ENCODE peak calls at places on chromosomes 11 and 22, in ten cellular contexts. One of them, this sample, is unnamed. For H3K4me1, the result is how much of the 10 kb centered on the place peaks cover.

GRCh38 chr11:20429216-20429615 is 41.7 kb downstream of the PRMT3 start:
- DNase-seq in uterus: no peak
- DNase-seq in DND-41: no peak
- DNase-seq in prostate gland: no peak
- DNase-seq in effector memory CD4-positive, alpha-beta T cell: no peak
- DNase-seq in mammary epithelial cell: no peak
- DNase-seq in suprapubic skin: no peak
- DNase-seq in IMR-90: no peak
- DNase-seq in mesendoderm: no peak
- DNase-seq in neural progenitor cell: no peak
- DNase-seq in this sample: no peak

GRCh38 chr11:62883677-62884076 is 3.0 kb downstream of the SLC3A2 start:
- DNase-seq in effector memory CD4-positive, alpha-beta T cell: no peak
- DNase-seq in IMR-90: no peak
- DNase-seq in neural progenitor cell: no peak
- DNase-seq in mammary epithelial cell: no peak
- DNase-seq in mesendoderm: no peak
- DNase-seq in uterus: no peak
- DNase-seq in suprapubic skin: no peak
- DNase-seq in DND-41: no peak
- DNase-seq in prostate gland: no peak
- DNase-seq in this sample: no peak

GRCh38 chr11:65102142-65103095 is 6.4 kb downstream of the VPS51 start:
- DNase-seq in prostate gland: no peak
- DNase-seq in mesendoderm: no peak
- DNase-seq in uterus: no peak
- DNase-seq in effector memory CD4-positive, alpha-beta T cell: no peak
- DNase-seq in IMR-90: peak
- DNase-seq in suprapubic skin: no peak
- DNase-seq in DND-41: no peak
- DNase-seq in neural progenitor cell: no peak
- DNase-seq in mammary epithelial cell: no peak
- DNase-seq in this sample: no peak

GRCh38 chr22:24985824-24986214 is 33.3 kb downstream of the KIAA1671 start:
- DNase-seq in neural progenitor cell: no peak
- DNase-seq in mesendoderm: peak
- DNase-seq in effector memory CD4-positive, alpha-beta T cell: no peak
- DNase-seq in suprapubic skin: no peak
- DNase-seq in mammary epithelial cell: peak
- DNase-seq in prostate gland: no peak
- DNase-seq in uterus: peak
- DNase-seq in IMR-90: peak
- DNase-seq in DND-41: no peak
- DNase-seq in this sample: peak

GRCh38 chr11:94928146-94928995 is 45.0 kb downstream of the CWC15 start:
- DNase-seq in DND-41: no peak
- DNase-seq in uterus: no peak
- DNase-seq in mammary epithelial cell: no peak
- DNase-seq in mesendoderm: no peak
- DNase-seq in neural progenitor cell: no peak
- DNase-seq in IMR-90: no peak
- DNase-seq in suprapubic skin: no peak
- DNase-seq in prostate gland: no peak
- DNase-seq in effector memory CD4-positive, alpha-beta T cell: no peak
- DNase-seq in this sample: no peak

GRCh38 chr11:72411623-72412532 is 22.5 kb downstream of the CLPB start:
- DNase-seq in IMR-90: no peak
- DNase-seq in mammary epithelial cell: no peak
- DNase-seq in DND-41: no peak
- DNase-seq in suprapubic skin: no peak
- DNase-seq in neural progenitor cell: peak
- DNase-seq in uterus: no peak
- DNase-seq in mesendoderm: peak
- DNase-seq in prostate gland: no peak
- DNase-seq in effector memory CD4-positive, alpha-beta T cell: no peak
- DNase-seq in this sample: no peak

GRCh38 chr11:9170450-9170849 is 79.1 kb upstream of the SCUBE2 start:
- DNase-seq in neural progenitor cell: no peak
- DNase-seq in suprapubic skin: no peak
- DNase-seq in DND-41: no peak
- DNase-seq in mammary epithelial cell: no peak
- DNase-seq in IMR-90: peak
- DNase-seq in uterus: no peak
- DNase-seq in prostate gland: no peak
- DNase-seq in effector memory CD4-positive, alpha-beta T cell: no peak
- DNase-seq in mesendoderm: peak
- DNase-seq in this sample: no peak

GRCh38 chr11:33692013-33692504 is 8.6 kb downstream of the C11orf91 start:
- DNase-seq in uterus: peak
- DNase-seq in IMR-90: peak
- DNase-seq in mammary epithelial cell: peak
- DNase-seq in effector memory CD4-positive, alpha-beta T cell: no peak
- DNase-seq in DND-41: no peak
- DNase-seq in mesendoderm: peak
- DNase-seq in suprapubic skin: peak
- DNase-seq in neural progenitor cell: peak
- DNase-seq in prostate gland: peak
- DNase-seq in this sample: peak

GRCh38 chr11:20873054-20873453 is 203.7 kb downstream of the NELL1 start:
- DNase-seq in neural progenitor cell: peak
- DNase-seq in suprapubic skin: no peak
- DNase-seq in mammary epithelial cell: peak
- DNase-seq in prostate gland: peak
- DNase-seq in effector memory CD4-positive, alpha-beta T cell: no peak
- DNase-seq in DND-41: peak
- DNase-seq in uterus: no peak
- DNase-seq in IMR-90: no peak
- DNase-seq in mesendoderm: peak
- DNase-seq in this sample: no peak

DNA sequence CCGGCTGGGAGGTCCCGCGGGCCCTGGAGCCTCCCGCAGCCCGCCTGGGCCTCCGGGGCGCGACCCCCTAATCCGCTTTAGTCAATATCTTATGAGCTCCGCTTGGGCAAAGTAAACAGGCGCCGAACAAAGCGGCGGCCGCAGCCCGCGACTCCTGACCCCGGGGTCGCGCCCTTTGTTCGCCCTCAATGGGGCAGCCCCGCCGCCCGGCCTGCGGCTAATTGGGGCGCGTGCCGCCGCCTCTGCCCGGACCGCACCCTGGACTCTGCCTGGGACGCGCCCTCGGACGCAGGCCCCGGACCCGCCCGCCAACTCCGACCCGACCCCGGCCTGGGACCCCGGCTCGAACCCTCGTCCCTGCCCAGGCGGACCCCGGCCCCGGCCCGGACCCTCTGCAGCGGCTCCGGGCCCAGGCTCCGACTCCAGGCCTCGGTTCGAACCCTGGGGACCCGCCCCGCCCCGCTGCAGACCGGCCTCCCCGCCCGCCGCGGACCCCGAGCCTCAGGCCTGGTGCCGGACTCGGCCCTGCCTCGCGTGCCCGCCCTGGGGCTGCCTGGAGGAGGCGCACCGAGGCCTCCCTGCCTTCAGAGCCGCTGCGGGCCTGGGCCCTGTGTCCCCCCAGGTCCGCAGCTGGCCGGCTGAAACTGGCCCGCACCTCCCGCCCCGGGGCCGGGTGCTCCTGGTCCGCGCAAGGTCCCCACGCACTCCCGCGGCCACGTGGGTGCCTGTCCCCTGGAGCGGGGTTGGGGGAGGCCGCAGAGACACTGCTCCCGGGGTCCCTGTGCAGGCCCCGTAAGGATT is 84.7 kb upstream of the WNT7B start:
- DNase-seq in effector memory CD4-positive, alpha-beta T cell: no peak
- DNase-seq in mammary epithelial cell: peak
- DNase-seq in DND-41: no peak
- DNase-seq in uterus: peak
- DNase-seq in suprapubic skin: peak
- DNase-seq in prostate gland: no peak
- DNase-seq in IMR-90: no peak
- DNase-seq in neural progenitor cell: peak
- DNase-seq in mesendoderm: peak
- DNase-seq in this sample: no peak
- H3K4me1 ChIP-seq in effector memory CD4-positive, alpha-beta T cell: under half
- H3K4me1 ChIP-seq in mammary epithelial cell: half or more
- H3K4me1 ChIP-seq in DND-41: under half
- H3K4me1 ChIP-seq in uterus: under half
- H3K4me1 ChIP-seq in suprapubic skin: half or more
- H3K4me1 ChIP-seq in prostate gland: under half
- H3K4me1 ChIP-seq in IMR-90: under half
- H3K4me1 ChIP-seq in neural progenitor cell: under half
- H3K4me1 ChIP-seq in mesendoderm: under half
- H3K4me1 ChIP-seq in this sample: half or more

GRCh38 chr11:44805596-44805995 is 78.8 kb downstream of the TSPAN18 start:
- DNase-seq in suprapubic skin: no peak
- DNase-seq in mammary epithelial cell: no peak
- DNase-seq in IMR-90: peak
- DNase-seq in DND-41: no peak
- DNase-seq in mesendoderm: peak
- DNase-seq in neural progenitor cell: no peak
- DNase-seq in prostate gland: no peak
- DNase-seq in uterus: no peak
- DNase-seq in effector memory CD4-positive, alpha-beta T cell: no peak
- DNase-seq in this sample: no peak
- H3K27ac ChIP-seq in suprapubic skin: no peak
- H3K27ac ChIP-seq in mammary epithelial cell: no peak
- H3K27ac ChIP-seq in IMR-90: no peak
- H3K27ac ChIP-seq in DND-41: no peak
- H3K27ac ChIP-seq in mesendoderm: no peak
- H3K27ac ChIP-seq in neural progenitor cell: no peak
- H3K27ac ChIP-seq in prostate gland: no peak
- H3K27ac ChIP-seq in uterus: peak
- H3K27ac ChIP-seq in effector memory CD4-positive, alpha-beta T cell: no peak
- H3K27ac ChIP-seq in this sample: no peak

GRCh38 chr11:12800032-12800671 is 125.9 kb downstream of the TEAD1 start:
- DNase-seq in suprapubic skin: no peak
- DNase-seq in DND-41: no peak
- DNase-seq in uterus: no peak
- DNase-seq in mesendoderm: peak
- DNase-seq in IMR-90: peak
- DNase-seq in neural progenitor cell: no peak
- DNase-seq in mammary epithelial cell: peak
- DNase-seq in effector memory CD4-positive, alpha-beta T cell: no peak
- DNase-seq in prostate gland: peak
- DNase-seq in this sample: no peak
- H3K4me1 ChIP-seq in suprapubic skin: half or more
- H3K4me1 ChIP-seq in DND-41: under half
- H3K4me1 ChIP-seq in uterus: under half
- H3K4me1 ChIP-seq in mesendoderm: under half
- H3K4me1 ChIP-seq in IMR-90: under half
- H3K4me1 ChIP-seq in neural progenitor cell: half or more
- H3K4me1 ChIP-seq in mammary epithelial cell: half or more
- H3K4me1 ChIP-seq in effector memory CD4-positive, alpha-beta T cell: under half
- H3K4me1 ChIP-seq in prostate gland: under half
- H3K4me1 ChIP-seq in this sample: half or more

GRCh38 chr11:57775474-57775873 is 13.9 kb downstream of the CTNND1 start:
- DNase-seq in prostate gland: no peak
- DNase-seq in mammary epithelial cell: no peak
- DNase-seq in DND-41: no peak
- DNase-seq in IMR-90: no peak
- DNase-seq in effector memory CD4-positive, alpha-beta T cell: no peak
- DNase-seq in mesendoderm: no peak
- DNase-seq in suprapubic skin: no peak
- DNase-seq in uterus: no peak
- DNase-seq in neural progenitor cell: no peak
- DNase-seq in this sample: no peak
- H3K27ac ChIP-seq in prostate gland: peak
- H3K27ac ChIP-seq in mammary epithelial cell: no peak
- H3K27ac ChIP-seq in DND-41: no peak
- H3K27ac ChIP-seq in IMR-90: no peak
- H3K27ac ChIP-seq in effector memory CD4-positive, alpha-beta T cell: no peak
- H3K27ac ChIP-seq in mesendoderm: peak
- H3K27ac ChIP-seq in suprapubic skin: peak
- H3K27ac ChIP-seq in uterus: peak
- H3K27ac ChIP-seq in neural progenitor cell: peak
- H3K27ac ChIP-seq in this sample: peak

GRCh38 chr11:3866836-3867208 is 11.4 kb downstream of the STIM1 start:
- DNase-seq in IMR-90: no peak
- DNase-seq in uterus: no peak
- DNase-seq in prostate gland: no peak
- DNase-seq in neural progenitor cell: no peak
- DNase-seq in effector memory CD4-positive, alpha-beta T cell: no peak
- DNase-seq in mesendoderm: no peak
- DNase-seq in suprapubic skin: no peak
- DNase-seq in DND-41: no peak
- DNase-seq in mammary epithelial cell: no peak
- DNase-seq in this sample: no peak
- H3K4me1 ChIP-seq in IMR-90: under half
- H3K4me1 ChIP-seq in uterus: under half
- H3K4me1 ChIP-seq in prostate gland: under half
- H3K4me1 ChIP-seq in neural progenitor cell: under half
- H3K4me1 ChIP-seq in effector memory CD4-positive, alpha-beta T cell: under half
- H3K4me1 ChIP-seq in mesendoderm: under half
- H3K4me1 ChIP-seq in suprapubic skin: under half
- H3K4me1 ChIP-seq in DND-41: under half
- H3K4me1 ChIP-seq in mammary epithelial cell: under half
- H3K4me1 ChIP-seq in this sample: under half

GRCh38 chr11:78417888-78418583 is 416 bp upstream of the GAB2 start:
- DNase-seq in neural progenitor cell: peak
- DNase-seq in IMR-90: peak
- DNase-seq in mesendoderm: peak
- DNase-seq in suprapubic skin: peak
- DNase-seq in uterus: peak
- DNase-seq in prostate gland: peak
- DNase-seq in DND-41: peak
- DNase-seq in mammary epithelial cell: peak
- DNase-seq in effector memory CD4-positive, alpha-beta T cell: peak
- DNase-seq in this sample: peak
- H3K27ac ChIP-seq in neural progenitor cell: peak
- H3K27ac ChIP-seq in IMR-90: peak
- H3K27ac ChIP-seq in mesendoderm: peak
- H3K27ac ChIP-seq in suprapubic skin: peak
- H3K27ac ChIP-seq in uterus: peak
- H3K27ac ChIP-seq in prostate gland: peak
- H3K27ac ChIP-seq in DND-41: peak
- H3K27ac ChIP-seq in mammary epithelial cell: no peak
- H3K27ac ChIP-seq in effector memory CD4-positive, alpha-beta T cell: peak
- H3K27ac ChIP-seq in this sample: no peak

GRCh38 chr11:111731839-111732238 is 34.4 kb downstream of the PPP2R1B start:
- DNase-seq in effector memory CD4-positive, alpha-beta T cell: no peak
- DNase-seq in mesendoderm: no peak
- DNase-seq in neural progenitor cell: no peak
- DNase-seq in mammary epithelial cell: no peak
- DNase-seq in prostate gland: no peak
- DNase-seq in suprapubic skin: no peak
- DNase-seq in IMR-90: no peak
- DNase-seq in DND-41: no peak
- DNase-seq in uterus: no peak
- DNase-seq in this sample: no peak
- H3K4me1 ChIP-seq in effector memory CD4-positive, alpha-beta T cell: under half
- H3K4me1 ChIP-seq in mesendoderm: under half
- H3K4me1 ChIP-seq in neural progenitor cell: under half
- H3K4me1 ChIP-seq in mammary epithelial cell: under half
- H3K4me1 ChIP-seq in prostate gland: under half
- H3K4me1 ChIP-seq in suprapubic skin: half or more
- H3K4me1 ChIP-seq in IMR-90: under half
- H3K4me1 ChIP-seq in DND-41: under half
- H3K4me1 ChIP-seq in uterus: under half
- H3K4me1 ChIP-seq in this sample: half or more

GRCh38 chr22:38187413-38188212 is 6.0 kb upstream of the PLA2G6 start:
- DNase-seq in mammary epithelial cell: no peak
- DNase-seq in mesendoderm: no peak
- DNase-seq in neural progenitor cell: no peak
- DNase-seq in effector memory CD4-positive, alpha-beta T cell: no peak
- DNase-seq in DND-41: no peak
- DNase-seq in prostate gland: peak
- DNase-seq in uterus: no peak
- DNase-seq in suprapubic skin: no peak
- DNase-seq in IMR-90: peak
- DNase-seq in this sample: no peak
- H3K27ac ChIP-seq in mammary epithelial cell: no peak
- H3K27ac ChIP-seq in mesendoderm: no peak
- H3K27ac ChIP-seq in neural progenitor cell: no peak
- H3K27ac ChIP-seq in effector memory CD4-positive, alpha-beta T cell: no peak
- H3K27ac ChIP-seq in DND-41: no peak
- H3K27ac ChIP-seq in prostate gland: peak
- H3K27ac ChIP-seq in uterus: no peak
- H3K27ac ChIP-seq in suprapubic skin: no peak
- H3K27ac ChIP-seq in IMR-90: no peak
- H3K27ac ChIP-seq in this sample: no peak

This sample was measured in SJSA1.